ENCODE peak calls at places on chromosomes 12 and 14, in nine cellular contexts. One of them, this sample, is unnamed. For H3K36me3, the result is how much of the 10 kb centered on the place peaks cover.

GRCh38 chr12:49160415-49160814 is 28.5 kb downstream of the TUBA1A start:
- DNase-seq in right lobe of liver: no peak
- DNase-seq in Peyer's patch: no peak
- DNase-seq in tibial nerve: no peak
- DNase-seq in heart left ventricle: no peak
- DNase-seq in body of pancreas: no peak
- DNase-seq in ovary: no peak
- DNase-seq in IMR-90: no peak
- DNase-seq in adrenal gland: no peak
- DNase-seq in this sample: no peak

GRCh38 chr14:94059998-94060397 is 21.0 kb downstream of the DDX24 start:
- DNase-seq in right lobe of liver: no peak
- DNase-seq in Peyer's patch: no peak
- DNase-seq in tibial nerve: no peak
- DNase-seq in heart left ventricle: no peak
- DNase-seq in body of pancreas: no peak
- DNase-seq in ovary: no peak
- DNase-seq in IMR-90: no peak
- DNase-seq in adrenal gland: peak
- DNase-seq in this sample: no peak

GRCh38 chr12:1500095-1500801 is 94.1 kb downstream of the FBXL14 start:
- DNase-seq in right lobe of liver: no peak
- DNase-seq in Peyer's patch: no peak
- DNase-seq in tibial nerve: peak
- DNase-seq in heart left ventricle: peak
- DNase-seq in body of pancreas: no peak
- DNase-seq in ovary: no peak
- DNase-seq in IMR-90: peak
- DNase-seq in adrenal gland: no peak
- DNase-seq in this sample: no peak

GRCh38 chr12:53308276-53308675 is 8.8 kb downstream of the MYG1 start:
- DNase-seq in right lobe of liver: no peak
- DNase-seq in Peyer's patch: no peak
- DNase-seq in tibial nerve: no peak
- DNase-seq in heart left ventricle: no peak
- DNase-seq in body of pancreas: no peak
- DNase-seq in ovary: no peak
- DNase-seq in IMR-90: no peak
- DNase-seq in adrenal gland: no peak
- DNase-seq in this sample: no peak

GRCh38 chr12:93908846-93909592 is 231.8 kb downstream of the CRADD start:
- DNase-seq in right lobe of liver: no peak
- DNase-seq in Peyer's patch: peak
- DNase-seq in tibial nerve: no peak
- DNase-seq in heart left ventricle: peak
- DNase-seq in body of pancreas: no peak
- DNase-seq in ovary: no peak
- DNase-seq in IMR-90: no peak
- DNase-seq in adrenal gland: no peak
- DNase-seq in this sample: no peak

GRCh38 chr14:37623552-37623951 is 28.1 kb downstream of the TTC6 start:
- DNase-seq in right lobe of liver: peak
- DNase-seq in Peyer's patch: no peak
- DNase-seq in tibial nerve: no peak
- DNase-seq in heart left ventricle: no peak
- DNase-seq in body of pancreas: no peak
- DNase-seq in ovary: no peak
- DNase-seq in IMR-90: peak
- DNase-seq in adrenal gland: no peak
- DNase-seq in this sample: no peak

GRCh38 chr12:53478865-53479264 is 20.4 kb downstream of the MAP3K12 start:
- DNase-seq in right lobe of liver: no peak
- DNase-seq in Peyer's patch: no peak
- DNase-seq in tibial nerve: no peak
- DNase-seq in heart left ventricle: no peak
- DNase-seq in body of pancreas: no peak
- DNase-seq in ovary: no peak
- DNase-seq in IMR-90: no peak
- DNase-seq in adrenal gland: no peak
- DNase-seq in this sample: no peak

GRCh38 chr14:90599748-90600507 is 203.1 kb downstream of the CALM1 start:
- DNase-seq in right lobe of liver: no peak
- DNase-seq in Peyer's patch: no peak
- DNase-seq in tibial nerve: no peak
- DNase-seq in heart left ventricle: no peak
- DNase-seq in body of pancreas: no peak
- DNase-seq in ovary: no peak
- DNase-seq in IMR-90: peak
- DNase-seq in adrenal gland: no peak
- DNase-seq in this sample: no peak

GRCh38 chr12:80443974-80444666 is at the start of gene PTPRQ:
- DNase-seq in right lobe of liver: no peak
- DNase-seq in Peyer's patch: no peak
- DNase-seq in tibial nerve: no peak
- DNase-seq in heart left ventricle: no peak
- DNase-seq in body of pancreas: no peak
- DNase-seq in ovary: no peak
- DNase-seq in IMR-90: peak
- DNase-seq in adrenal gland: no peak
- DNase-seq in this sample: no peak

GRCh38 chr12:6104027-6104426 is 20.4 kb downstream of the VWF start:
- DNase-seq in right lobe of liver: no peak
- DNase-seq in Peyer's patch: no peak
- DNase-seq in tibial nerve: no peak
- DNase-seq in heart left ventricle: no peak
- DNase-seq in body of pancreas: no peak
- DNase-seq in ovary: no peak
- DNase-seq in IMR-90: no peak
- DNase-seq in adrenal gland: no peak
- DNase-seq in this sample: no peak

GRCh38 chr14:92613008-92613658 is 99.6 kb downstream of the RIN3 start:
- DNase-seq in right lobe of liver: no peak
- DNase-seq in Peyer's patch: peak
- DNase-seq in tibial nerve: no peak
- DNase-seq in heart left ventricle: no peak
- DNase-seq in body of pancreas: peak
- DNase-seq in ovary: no peak
- DNase-seq in IMR-90: no peak
- DNase-seq in adrenal gland: no peak
- DNase-seq in this sample: no peak

GRCh38 chr12:83017001-83017400 is 330.3 kb downstream of the TMTC2 start:
- DNase-seq in right lobe of liver: no peak
- DNase-seq in Peyer's patch: no peak
- DNase-seq in tibial nerve: no peak
- DNase-seq in heart left ventricle: no peak
- DNase-seq in body of pancreas: no peak
- DNase-seq in ovary: no peak
- DNase-seq in IMR-90: no peak
- DNase-seq in adrenal gland: no peak
- DNase-seq in this sample: no peak

GRCh38 chr12:117208811-117209455 is 18.7 kb upstream of the FBXO21 start:
- DNase-seq in right lobe of liver: no peak
- DNase-seq in Peyer's patch: no peak
- DNase-seq in tibial nerve: no peak
- DNase-seq in heart left ventricle: no peak
- DNase-seq in body of pancreas: no peak
- DNase-seq in ovary: no peak
- DNase-seq in IMR-90: no peak
- DNase-seq in adrenal gland: no peak
- DNase-seq in this sample: no peak

GRCh38 chr12:120364487-120364886 is 4.5 kb downstream of the MSI1 start:
- DNase-seq in right lobe of liver: no peak
- DNase-seq in Peyer's patch: no peak
- DNase-seq in tibial nerve: no peak
- DNase-seq in heart left ventricle: no peak
- DNase-seq in body of pancreas: no peak
- DNase-seq in ovary: no peak
- DNase-seq in IMR-90: no peak
- DNase-seq in adrenal gland: no peak
- DNase-seq in this sample: no peak

GRCh38 chr12:120362516-120363273 is 6.3 kb downstream of the MSI1 start:
- DNase-seq in right lobe of liver: no peak
- DNase-seq in Peyer's patch: peak
- DNase-seq in tibial nerve: no peak
- DNase-seq in heart left ventricle: no peak
- DNase-seq in body of pancreas: no peak
- DNase-seq in ovary: no peak
- DNase-seq in IMR-90: no peak
- DNase-seq in adrenal gland: no peak
- DNase-seq in this sample: no peak

GRCh38 chr12:120361506-120362208 is 7.3 kb downstream of the MSI1 start:
- DNase-seq in right lobe of liver: no peak
- DNase-seq in Peyer's patch: peak
- DNase-seq in tibial nerve: peak
- DNase-seq in heart left ventricle: peak
- DNase-seq in body of pancreas: peak
- DNase-seq in ovary: peak
- DNase-seq in IMR-90: peak
- DNase-seq in adrenal gland: peak
- DNase-seq in this sample: peak

GRCh38 chr12:120365675-120366340 is 3.2 kb downstream of the MSI1 start:
- DNase-seq in right lobe of liver: no peak
- DNase-seq in Peyer's patch: peak
- DNase-seq in tibial nerve: no peak
- DNase-seq in heart left ventricle: no peak
- DNase-seq in body of pancreas: peak
- DNase-seq in ovary: no peak
- DNase-seq in IMR-90: no peak
- DNase-seq in adrenal gland: peak
- DNase-seq in this sample: peak

GRCh38 chr12:120363274-120363855 is 5.6 kb downstream of the MSI1 start:
- DNase-seq in right lobe of liver: no peak
- DNase-seq in Peyer's patch: no peak
- DNase-seq in tibial nerve: no peak
- DNase-seq in heart left ventricle: no peak
- DNase-seq in body of pancreas: no peak
- DNase-seq in ovary: no peak
- DNase-seq in IMR-90: no peak
- DNase-seq in adrenal gland: no peak
- DNase-seq in this sample: no peak
- H3K36me3 ChIP-seq in right lobe of liver: under half
- H3K36me3 ChIP-seq in Peyer's patch: under half
- H3K36me3 ChIP-seq in tibial nerve: under half
- H3K36me3 ChIP-seq in heart left ventricle: under half
- H3K36me3 ChIP-seq in body of pancreas: under half
- H3K36me3 ChIP-seq in ovary: under half
- H3K36me3 ChIP-seq in IMR-90: under half
- H3K36me3 ChIP-seq in adrenal gland: under half
- H3K36me3 ChIP-seq in this sample: under half

DNA sequence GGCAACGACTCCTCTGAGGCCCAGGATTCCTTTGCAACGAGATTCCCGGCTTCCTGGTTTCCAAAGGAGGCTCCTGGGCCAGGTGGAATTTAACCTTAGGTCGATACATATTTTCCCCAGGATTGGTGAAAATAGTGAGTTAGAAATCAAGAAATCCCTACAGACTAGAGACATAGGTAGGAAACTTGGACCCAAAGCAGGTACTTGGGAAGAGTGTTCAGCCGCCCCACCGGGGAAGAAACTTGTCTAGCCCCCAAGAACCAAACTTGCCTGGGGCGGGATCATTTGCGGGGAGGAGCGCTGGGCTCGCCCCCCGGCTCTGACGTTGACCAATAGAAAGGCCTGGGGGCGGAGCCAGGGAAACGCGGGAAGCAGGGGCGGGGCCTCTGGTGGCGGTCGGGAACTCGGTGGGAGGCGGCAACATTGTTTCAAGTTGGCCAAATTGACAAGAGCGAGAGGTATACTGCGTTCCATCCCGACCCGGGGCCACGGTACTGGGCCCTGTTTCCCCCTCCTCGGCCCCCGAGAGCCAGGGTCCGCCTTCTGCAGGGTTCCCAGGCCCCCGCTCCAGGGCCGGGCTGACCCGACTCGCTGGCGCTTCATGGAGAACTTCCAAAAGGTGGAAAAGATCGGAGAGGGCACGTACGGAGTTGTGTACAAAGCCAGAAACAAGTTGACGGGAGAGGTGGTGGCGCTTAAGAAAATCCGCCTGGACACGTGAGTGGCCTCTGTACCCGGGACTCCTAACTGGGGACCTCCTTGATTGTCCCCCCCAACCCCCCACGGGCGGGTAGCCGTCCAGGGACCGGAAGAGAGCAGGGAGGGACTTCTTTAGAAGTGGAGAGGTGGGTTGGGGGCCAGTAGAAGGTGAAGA is at the start of gene CDK2:
- DNase-seq in right lobe of liver: peak
- DNase-seq in Peyer's patch: peak
- DNase-seq in tibial nerve: peak
- DNase-seq in heart left ventricle: peak
- DNase-seq in body of pancreas: peak
- DNase-seq in ovary: peak
- DNase-seq in IMR-90: peak
- DNase-seq in adrenal gland: peak
- DNase-seq in this sample: peak
- TF ChIP-seq POLR2A in right lobe of liver: peak
- TF ChIP-seq POLR2A in Peyer's patch: peak
- TF ChIP-seq POLR2A in tibial nerve: peak
- TF ChIP-seq POLR2A in heart left ventricle: peak
- TF ChIP-seq POLR2A in body of pancreas: peak
- TF ChIP-seq POLR2A in ovary: peak
- TF ChIP-seq POLR2A in IMR-90: peak
- TF ChIP-seq POLR2A in adrenal gland: no peak
- TF ChIP-seq POLR2A in this sample: no peak

GRCh38 chr12:110316861-110317260 is 35.8 kb downstream of the ATP2A2 start:
- DNase-seq in right lobe of liver: no peak
- DNase-seq in Peyer's patch: no peak
- DNase-seq in tibial nerve: no peak
- DNase-seq in heart left ventricle: no peak
- DNase-seq in body of pancreas: no peak
- DNase-seq in ovary: no peak
- DNase-seq in IMR-90: peak
- DNase-seq in adrenal gland: no peak
- DNase-seq in this sample: no peak
- H3K36me3 ChIP-seq in right lobe of liver: under half
- H3K36me3 ChIP-seq in Peyer's patch: under half
- H3K36me3 ChIP-seq in tibial nerve: under half
- H3K36me3 ChIP-seq in heart left ventricle: under half
- H3K36me3 ChIP-seq in body of pancreas: under half
- H3K36me3 ChIP-seq in ovary: under half
- H3K36me3 ChIP-seq in IMR-90: under half
- H3K36me3 ChIP-seq in adrenal gland: under half
- H3K36me3 ChIP-seq in this sample: under half

DNA sequence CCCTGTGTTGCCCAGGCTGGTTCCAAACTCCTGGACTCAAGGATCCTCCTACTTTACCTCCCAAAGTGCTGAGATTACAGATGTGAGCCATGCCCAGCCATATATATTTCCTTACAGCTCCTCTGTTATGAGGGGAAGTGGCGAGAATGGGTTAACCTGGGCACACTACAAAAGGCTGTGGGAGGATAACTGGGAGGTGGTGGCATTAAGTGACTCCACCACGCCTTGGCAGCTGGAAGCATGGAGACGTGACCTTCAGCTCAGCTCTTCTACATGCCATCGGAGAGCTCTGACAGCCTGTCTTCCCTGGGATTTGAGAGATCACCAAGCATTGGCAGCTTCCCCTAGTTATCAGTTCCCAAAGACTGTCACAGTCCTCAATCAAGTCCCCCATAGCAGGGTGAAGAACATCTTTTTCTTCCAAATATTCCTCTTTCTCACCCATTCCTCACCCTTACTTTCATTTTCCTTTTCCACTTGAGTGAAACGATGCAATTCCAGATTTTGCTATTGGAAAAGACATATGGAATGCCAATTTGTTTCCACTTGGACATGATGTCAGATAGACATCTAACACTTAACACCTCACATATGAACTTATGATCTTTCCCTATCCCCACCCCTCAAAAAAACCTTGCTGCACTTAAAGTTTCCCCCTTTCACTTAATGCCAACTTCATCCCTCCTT is 48.5 kb downstream of the PHLDA1 start:
- DNase-seq in right lobe of liver: no peak
- DNase-seq in Peyer's patch: no peak
- DNase-seq in tibial nerve: no peak
- DNase-seq in heart left ventricle: peak
- DNase-seq in body of pancreas: peak
- DNase-seq in ovary: no peak
- DNase-seq in IMR-90: no peak
- DNase-seq in adrenal gland: peak
- DNase-seq in this sample: no peak
- TF ChIP-seq POLR2A in right lobe of liver: no peak
- TF ChIP-seq POLR2A in Peyer's patch: no peak
- TF ChIP-seq POLR2A in tibial nerve: no peak
- TF ChIP-seq POLR2A in heart left ventricle: no peak
- TF ChIP-seq POLR2A in body of pancreas: no peak
- TF ChIP-seq POLR2A in ovary: no peak
- TF ChIP-seq POLR2A in IMR-90: no peak
- TF ChIP-seq POLR2A in adrenal gland: no peak
- TF ChIP-seq POLR2A in this sample: no peak